ENCODE peak calls at places on chromosomes 7 and 10, in five cellular contexts. H, Q, W, E and D are unnamed samples.
A peak's percentile ranks its signal among the peaks of the same experiment; 100 is the strongest.

GRCh38 chr7:69932034-69932628 is 333.9 kb downstream of the AUTS2 start:
- DNase-seq in Q (no peak), H (no peak), W (peak; percentile 21), E (peak; percentile 18), D (no peak)

GRCh38 chr7:46557295-46557711 is 636.2 kb upstream of the IGFBP3 start:
- DNase-seq in H (no peak), W (no peak), Q (peak; percentile 30), E (no peak), D (no peak)

GRCh38 chr10:67602268-67602950 is 93.6 kb downstream of the CTNNA3 start:
- DNase-seq in Q (no peak), W (no peak), E (no peak), H (no peak), D (no peak)

GRCh38 chr10:29370092-29370611 is 81.3 kb downstream of the LYZL1 start:
- DNase-seq in W (no peak), Q (no peak), E (no peak), H (no peak), D (no peak)

GRCh38 chr7:92517626-92518025 is 10.7 kb downstream of the PEX1 start:
- DNase-seq in H (no peak), W (no peak), E (no peak), Q (no peak), D (no peak)

GRCh38 chr10:5297466-5297865 is 67.3 kb upstream of the UCN3 start:
- DNase-seq in H (no peak), W (no peak), E (no peak), Q (peak; percentile 76), D (no peak)

GRCh38 chr10:126421745-126422144 is 33.5 kb upstream of the ADAM12 start:
- DNase-seq in W (no peak), Q (no peak), E (no peak), H (no peak), D (no peak)

GRCh38 chr10:75492151-75492550 is 60.7 kb downstream of the LRMDA start:
- DNase-seq in Q (no peak), H (no peak), E (no peak), W (no peak), D (no peak)

GRCh38 chr10:49761789-49762565 is at the start of gene OGDHL:
- DNase-seq in H (no peak), E (peak; percentile 87), W (peak; percentile 96), Q (no peak), D (peak; percentile 87)

GRCh38 chr7:44959956-44960640 is 18.7 kb downstream of the MYO1G start:
- DNase-seq in W (no peak), E (no peak), Q (no peak), H (no peak), D (no peak)

GRCh38 chr7:106031271-106032029 is 68.4 kb downstream of the CDHR3 start:
- DNase-seq in E (peak; percentile 14), Q (no peak), H (no peak), W (no peak), D (no peak)

GRCh38 chr10:118373786-118374185 is 31.7 kb upstream of the FAM204A start:
- DNase-seq in Q (no peak), W (no peak), E (no peak), H (no peak), D (no peak)

GRCh38 chr7:66206116-66206908 is 1.2 kb downstream of the TPST1 start:
- DNase-seq in E (no peak), H (no peak), Q (no peak), W (no peak), D (no peak)

GRCh38 chr7:105246195-105247078 is 142.3 kb downstream of the SRPK2 start:
- DNase-seq in Q (no peak), H (no peak), E (no peak), W (no peak), D (no peak)

GRCh38 chr7:83201355-83201754 is 38.7 kb upstream of the PCLO start:
- DNase-seq in Q (no peak), E (no peak), H (no peak), W (no peak), D (no peak)

GRCh38 chr7:102974366-102975236 is 61.8 kb downstream of the LRRC17 start:
- DNase-seq in Q (no peak), H (no peak), E (no peak), W (no peak), D (no peak)

GRCh38 chr7:155216475-155217272 is 81.0 kb upstream of the INSIG1 start:
- DNase-seq in Q (no peak), W (no peak), H (no peak), E (no peak), D (no peak)

GRCh38 chr10:68184546-68184945 is 47.4 kb downstream of the ATOH7 start:
- DNase-seq in H (no peak), Q (no peak), W (no peak), E (peak; percentile 68), D (no peak)

DNA sequence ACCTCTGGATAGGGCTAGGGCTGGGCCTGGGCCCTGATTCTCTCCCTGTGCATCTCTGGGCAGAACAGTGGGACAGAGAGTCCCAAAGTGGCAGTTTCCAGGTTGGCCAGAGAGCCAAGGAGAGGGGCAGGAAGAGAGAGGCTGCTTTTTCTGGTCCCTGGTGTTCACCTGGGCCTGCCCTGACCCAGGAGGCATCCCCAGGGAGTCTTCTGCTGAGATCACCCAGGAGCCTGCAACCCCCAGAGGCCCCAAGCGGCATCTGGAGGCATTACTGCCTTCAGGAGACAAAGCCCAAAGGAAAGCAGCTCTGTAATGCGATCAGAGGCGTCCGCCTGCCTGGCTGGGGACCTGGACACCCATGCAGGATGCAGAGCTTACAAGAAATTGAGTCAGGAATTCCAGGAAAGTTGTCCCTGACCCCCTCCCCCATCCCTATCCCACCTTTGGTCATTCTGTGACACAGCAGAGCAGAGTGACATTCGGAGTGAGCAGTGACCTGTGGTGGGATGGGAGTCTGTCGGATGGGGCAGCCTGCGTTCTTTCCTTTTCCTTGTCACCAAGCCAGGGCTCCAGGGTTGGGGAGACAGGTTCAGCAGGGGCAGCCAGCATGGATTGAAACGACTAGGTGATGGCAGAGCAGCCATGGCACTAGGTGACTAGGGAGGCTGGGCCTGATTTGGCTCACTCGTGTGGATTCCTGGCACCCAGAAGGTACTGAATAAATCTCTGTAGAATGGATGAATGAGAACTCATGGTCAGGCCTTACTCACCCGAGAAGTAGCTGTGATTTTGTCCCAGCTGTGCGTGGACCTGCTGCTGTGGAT is 10.4 kb downstream of the UNC5B start:
- DNase-seq in Q (peak; percentile 17), E (no peak), W (no peak), H (peak; percentile 28), D (no peak)
- TF ChIP-seq CTCF in Q (no peak), E (peak; percentile 17), W (peak; percentile 37), H (no peak), D (peak; percentile 48)

GRCh38 chr7:140697447-140698143 is 1.1 kb downstream of the NDUFB2 start:
- DNase-seq in H (no peak), E (no peak), W (no peak), Q (no peak), D (no peak)
- TF ChIP-seq CTCF in H (no peak), E (no peak), W (no peak), Q (no peak), D (no peak)

GRCh38 chr10:88472540-88472939 is 110.6 kb downstream of the RNLS start:
- DNase-seq in E (no peak), W (no peak), Q (peak; percentile 58), H (no peak), D (no peak)
- TF ChIP-seq CTCF in E (no peak), W (no peak), Q (no peak), H (no peak), D (no peak)

GRCh38 chr7:150396426-150397375 is 17.6 kb downstream of the ZNF775 start:
- DNase-seq in Q (no peak), H (no peak), E (no peak), W (no peak), D (no peak)

GRCh38 chr7:150398965-150399320 is 19.8 kb downstream of the ZNF775 start:
- DNase-seq in E (no peak), W (no peak), H (no peak), Q (peak; percentile 12), D (no peak)

GRCh38 chr7:150397376-150398107 is 18.4 kb downstream of the ZNF775 start:
- DNase-seq in W (no peak), E (no peak), H (no peak), Q (no peak), D (no peak)

GRCh38 chr7:150399421-150399820 is 20.3 kb downstream of the ZNF775 start:
- DNase-seq in E (no peak), H (peak; percentile 35), W (no peak), Q (peak; percentile 10), D (no peak)

GRCh38 chr7:150398108-150398964 is 19.2 kb downstream of the ZNF775 start:
- DNase-seq in H (no peak), W (no peak), Q (no peak), E (no peak), D (no peak)
- TF ChIP-seq CTCF in H (no peak), W (no peak), Q (no peak), E (no peak), D (no peak)

GRCh38 chr7:112649560-112649959 is 140.6 kb downstream of the TMEM168 start:
- DNase-seq in W (no peak), H (no peak), E (no peak), Q (no peak), D (no peak)

GRCh38 chr7:112648781-112649180 is 141.4 kb downstream of the TMEM168 start:
- DNase-seq in H (no peak), Q (no peak), W (no peak), E (no peak), D (no peak)

DNA sequence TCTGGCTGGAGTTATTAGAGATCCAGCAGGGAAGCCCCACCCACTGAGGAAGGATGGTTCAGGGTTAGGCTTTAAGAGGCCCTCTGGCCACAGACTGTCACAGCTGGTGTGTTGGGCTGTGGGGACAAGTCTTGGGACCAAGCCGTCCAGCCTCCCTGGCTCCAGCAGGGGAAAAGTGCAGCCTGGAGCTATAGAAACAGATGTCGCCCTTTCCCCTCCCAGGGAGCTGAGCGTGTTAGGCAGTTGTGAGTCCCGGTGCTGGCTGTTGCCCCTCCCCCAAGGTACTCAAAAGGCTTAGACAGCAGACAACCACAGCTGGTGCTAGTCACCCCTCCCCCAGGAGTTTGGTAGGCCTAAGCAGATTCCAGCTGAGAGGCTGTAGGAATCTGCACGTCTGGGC is 143.4 kb downstream of the TMEM168 start:
- DNase-seq in H (no peak), W (peak; percentile 32), Q (no peak), E (no peak), D (no peak)
- TF ChIP-seq CTCF in H (no peak), W (no peak), Q (no peak), E (no peak), D (no peak)

DNA sequence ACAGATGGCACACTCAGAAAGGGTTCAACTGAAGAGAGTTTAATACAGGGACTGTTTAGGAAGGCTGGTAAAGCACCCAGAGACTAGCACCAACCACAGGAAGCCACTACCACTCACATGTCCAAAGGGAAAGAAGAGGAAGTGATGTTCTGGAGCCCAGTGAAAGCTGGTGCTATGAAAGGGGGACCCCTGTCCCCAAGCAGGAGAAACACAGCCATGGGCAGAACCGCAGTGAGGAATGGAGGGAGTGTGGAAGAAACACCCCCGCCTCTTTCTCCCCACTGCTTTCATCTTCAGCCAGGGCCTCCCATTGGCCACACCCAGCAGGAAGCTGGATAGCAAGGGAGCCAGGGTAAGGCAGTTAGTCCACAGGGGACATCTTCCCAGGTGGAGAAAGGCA is 3.2 kb upstream of the VSIR start:
- DNase-seq in Q (no peak), W (no peak), E (no peak), H (no peak), D (no peak)
- TF ChIP-seq CTCF in Q (no peak), W (no peak), E (no peak), H (no peak), D (no peak)